ENCODE peak calls at places on chromosomes 12 and 14, in seven cellular contexts. V is neural progenitor cell, R is right cardiac atrium, T is H9, H is psoas muscle, N is ascending aorta, B is esophagus squamous epithelium. S is an unnamed sample.
A peak's percentile ranks its signal among the peaks of the same experiment; 100 is the strongest.

GRCh38 chr14:35068238-35069012 is 22.4 kb downstream of the FAM177A1 start:
- DNase-seq in V (no peak), R (no peak), T (no peak), H (no peak), N (no peak), B (no peak), S (no peak)

GRCh38 chr12:93572712-93573551 is 457 bp downstream of the SOCS2 start:
- DNase-seq in V (peak; percentile 53), R (peak; percentile 77), T (peak; percentile 64), H (peak; percentile 43), N (no peak), B (no peak), S (no peak)

GRCh38 chr14:59427653-59428578 is 37.3 kb downstream of the GPR135 start:
- DNase-seq in V (no peak), R (peak; percentile 86), T (no peak), H (peak; percentile 58), N (no peak), B (no peak), S (no peak)

GRCh38 chr14:31229638-31230229 is 22.1 kb upstream of the HECTD1 start:
- DNase-seq in V (peak; percentile 70), R (peak; percentile 80), T (peak; percentile 54), H (peak; percentile 56), N (peak; percentile 22), B (peak; percentile 12), S (no peak)

GRCh38 chr12:96770239-96770780 is 136.7 kb upstream of the NEDD1 start:
- DNase-seq in V (no peak), R (no peak), T (no peak), H (no peak), N (no peak), B (no peak), S (no peak)

GRCh38 chr12:50825372-50825838 is 17.3 kb upstream of the TMPRSS12 start:
- DNase-seq in V (peak; percentile 37), R (no peak), T (no peak), H (no peak), N (no peak), B (no peak), S (peak; percentile 47)

GRCh38 chr12:120592121-120593049 is 11.2 kb upstream of the POP5 start:
- DNase-seq in V (no peak), R (no peak), T (no peak), H (no peak), N (no peak), B (no peak), S (no peak)

GRCh38 chr12:9779209-9779608 is 18.5 kb upstream of the CD69 start:
- DNase-seq in V (no peak), R (no peak), T (no peak), H (no peak), N (no peak), B (no peak), S (no peak)

GRCh38 chr12:119546340-119546739 is 47.2 kb upstream of the TMEM233 start:
- DNase-seq in V (no peak), R (no peak), T (no peak), H (no peak), N (no peak), B (no peak), S (no peak)

GRCh38 chr12:117155278-117156060 is 34.8 kb downstream of the FBXO21 start:
- DNase-seq in V (peak; percentile 92), R (peak; percentile 73), T (peak; percentile 100), H (peak; percentile 24), N (no peak), B (no peak), S (peak; percentile 78)

GRCh38 chr12:32595251-32595650 is 83.8 kb upstream of the DNM1L start:
- DNase-seq in V (no peak), R (no peak), T (no peak), H (no peak), N (no peak), B (no peak), S (no peak)

GRCh38 chr14:23379331-23380196 is 2.7 kb downstream of the CMTM5 start:
- DNase-seq in V (peak; percentile 74), R (peak; percentile 90), T (peak; percentile 75), H (peak; percentile 58), N (no peak), B (no peak), S (peak; percentile 64)

GRCh38 chr12:43937947-43938346 is 102.1 kb downstream of the TMEM117 start:
- DNase-seq in V (no peak), R (no peak), T (peak; percentile 35), H (no peak), N (no peak), B (no peak), S (no peak)

DNA sequence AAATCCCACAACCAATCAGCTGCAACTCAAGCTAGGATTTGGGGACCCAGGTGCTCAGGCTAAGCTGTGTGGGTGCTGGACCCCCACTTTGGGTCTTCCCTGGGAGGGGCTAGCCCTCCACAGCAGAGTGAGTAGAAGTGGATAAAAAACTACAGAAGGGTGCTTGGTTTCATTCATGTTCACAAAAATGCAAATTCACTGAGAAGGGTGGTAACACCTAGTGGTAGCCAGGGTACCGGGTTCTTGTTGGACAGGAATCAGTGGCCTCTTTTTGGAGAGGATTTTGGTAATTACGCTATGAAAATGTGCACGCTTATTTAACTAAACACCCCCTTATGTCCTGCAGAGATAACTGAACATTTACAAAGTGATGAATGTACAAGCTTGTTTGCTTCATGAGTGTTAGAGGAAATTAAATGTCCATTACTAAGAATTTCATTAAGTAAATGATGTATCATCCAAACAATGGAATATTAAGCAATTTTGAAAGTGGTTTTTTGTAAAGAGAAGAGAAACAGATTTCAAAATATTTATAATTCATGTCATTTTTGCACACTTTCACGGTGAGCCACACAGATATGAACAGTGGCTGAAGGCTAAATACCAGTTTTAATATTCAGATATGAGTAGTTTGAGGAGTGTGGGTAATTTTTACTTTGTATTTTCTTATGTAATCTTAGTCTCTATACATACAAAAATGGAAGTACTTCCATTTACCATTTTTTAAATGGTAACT is 78.3 kb downstream of the DDX51 start:
- DNase-seq in V (no peak), R (no peak), T (no peak), H (no peak), N (no peak), B (no peak), S (no peak)
- H3K4me1 ChIP-seq in V (no peaks in the 10 kb centered on the region), R (no peaks in the 10 kb centered on the region), T (no peaks in the 10 kb centered on the region), H (no peaks in the 10 kb centered on the region), N (no peaks in the 10 kb centered on the region), B (no peaks in the 10 kb centered on the region), S (peaks cover 20% of the 10 kb centered on the region)

GRCh38 chr14:105700622-105701288 is 174.4 kb downstream of the TMEM121 start:
- DNase-seq in V (no peak), R (no peak), T (no peak), H (no peak), N (no peak), B (no peak), S (no peak)

GRCh38 chr14:105701456-105702274 is 175.3 kb downstream of the TMEM121 start:
- DNase-seq in V (no peak), R (no peak), T (no peak), H (no peak), N (no peak), B (no peak), S (no peak)

GRCh38 chr14:105702275-105702817 is 176.0 kb downstream of the TMEM121 start:
- DNase-seq in V (no peak), R (no peak), T (no peak), H (no peak), N (no peak), B (no peak), S (no peak)
- H3K27ac ChIP-seq in V (no peak overlapping the region), R (no peak overlapping the region), T (no peak overlapping the region), H (no peak overlapping the region), N (no peak overlapping the region), B (no peak overlapping the region), S (no peak overlapping the region)

GRCh38 chr12:6959376-6960290 is 8.5 kb downstream of the PTPN6 start:
- DNase-seq in V (no peak), R (peak; percentile 64), T (no peak), H (peak; percentile 21), N (no peak), B (no peak), S (no peak)

GRCh38 chr12:6961695-6962284 is 8.7 kb downstream of the PHB2 start:
- DNase-seq in V (peak; percentile 89), R (peak; percentile 88), T (peak; percentile 92), H (peak; percentile 69), N (no peak), B (no peak), S (peak; percentile 42)

GRCh38 chr12:6958609-6959375 is 7.6 kb downstream of the PTPN6 start:
- DNase-seq in V (no peak), R (peak; percentile 69), T (no peak), H (peak; percentile 30), N (no peak), B (no peak), S (peak; percentile 88)

GRCh38 chr12:6961278-6961694 is 9.2 kb downstream of the PHB2 start:
- DNase-seq in V (no peak), R (peak; percentile 86), T (no peak), H (peak; percentile 80), N (no peak), B (no peak), S (peak; percentile 85)

GRCh38 chr12:6960291-6961277 is 9.4 kb downstream of the PTPN6 start:
- DNase-seq in V (peak; percentile 33), R (peak; percentile 42), T (no peak), H (peak; percentile 14), N (no peak), B (no peak), S (peak; percentile 50)
- H3K4me1 ChIP-seq in V (peaks cover 20% of the 10 kb centered on the region), R (peaks cover 5% of the 10 kb centered on the region), T (peaks cover 6% of the 10 kb centered on the region), H (peaks cover 14% of the 10 kb centered on the region), N (no peaks in the 10 kb centered on the region), B (peaks cover 66% of the 10 kb centered on the region), S (peaks cover 93% of the 10 kb centered on the region)

GRCh38 chr12:105935106-105935505 is 203.6 kb downstream of the NUAK1 start:
- DNase-seq in V (no peak), R (no peak), T (no peak), H (no peak), N (no peak), B (no peak), S (no peak)

GRCh38 chr12:105939181-105939721 is 199.5 kb downstream of the NUAK1 start:
- DNase-seq in V (no peak), R (no peak), T (no peak), H (no peak), N (no peak), B (no peak), S (no peak)

GRCh38 chr12:105936496-105936895 is 202.3 kb downstream of the NUAK1 start:
- DNase-seq in V (no peak), R (no peak), T (no peak), H (no peak), N (no peak), B (no peak), S (no peak)

GRCh38 chr12:105933671-105934665 is 204.8 kb downstream of the NUAK1 start:
- DNase-seq in V (no peak), R (no peak), T (no peak), H (peak; percentile 51), N (no peak), B (no peak), S (no peak)

DNA sequence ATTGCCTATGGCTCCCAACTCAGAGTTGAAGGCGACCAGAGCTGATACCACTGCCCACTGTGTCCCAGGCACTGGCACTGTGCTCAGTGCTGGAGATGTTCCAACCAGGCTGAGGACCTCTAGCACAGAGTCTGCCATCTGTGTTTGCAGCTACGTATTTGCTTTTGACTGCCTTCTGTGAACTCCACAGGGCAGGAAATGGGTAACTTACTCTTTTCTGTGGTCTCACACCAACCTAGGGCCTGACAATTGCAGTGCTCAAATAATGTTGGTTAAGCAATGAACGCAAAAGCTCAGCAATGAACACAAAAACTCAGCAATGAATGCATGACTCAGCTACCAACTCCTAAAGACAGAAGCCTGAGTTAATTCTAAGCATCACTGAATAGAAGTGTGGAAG is 202.8 kb downstream of the NUAK1 start:
- DNase-seq in V (no peak), R (no peak), T (no peak), H (no peak), N (no peak), B (no peak), S (no peak)
- H3K27ac ChIP-seq in V (no peak overlapping the region), R (no peak overlapping the region), T (no peak overlapping the region), H (no peak overlapping the region), N (no peak overlapping the region), B (no peak overlapping the region), S (no peak overlapping the region)

GRCh38 chr14:99560946-99561683 is 42.9 kb downstream of the CCDC85C start:
- DNase-seq in V (no peak), R (peak; percentile 66), T (no peak), H (no peak), N (no peak), B (no peak), S (no peak)
- H3K4me1 ChIP-seq in V (peaks cover 58% of the 10 kb centered on the region), R (peaks cover 10% of the 10 kb centered on the region), T (peaks cover 13% of the 10 kb centered on the region), H (peaks cover 18% of the 10 kb centered on the region), N (peaks cover 2% of the 10 kb centered on the region), B (peaks cover 53% of the 10 kb centered on the region), S (no peaks in the 10 kb centered on the region)

S was measured in CD4-positive, alpha-beta memory T cell.